ENCODE peak calls at places on chromosomes 4 and X, in six cellular contexts. P is GM12892, W is K562, Q is GM12878, R is H1, H is HepG2. C is an unnamed sample.

GRCh38 chr4:94743838-94744237 is 13.9 kb upstream of the BMPR1B start:
- DNase-seq in R (no peak), W (no peak), H (no peak), Q (no peak), P (no peak), C (no peak)

GRCh38 chrX:12758291-12758690 is 32.9 kb upstream of the PRPS2 start:
- DNase-seq in Q (no peak), H (no peak), R (no peak), W (no peak), P (no peak), C (no peak)

GRCh38 chr4:184648220-184649025 is 824 bp downstream of the CASP3 start:
- DNase-seq in H (peak), Q (no peak), R (no peak), W (peak), P (no peak), C (no peak)

GRCh38 chrX:110086916-110087484 is 84.1 kb downstream of the TMEM164 start:
- DNase-seq in H (peak), P (no peak), W (peak), R (no peak), Q (no peak), C (no peak)

GRCh38 chrX:44451056-44451455 is 91.6 kb downstream of the FUNDC1 start:
- DNase-seq in H (no peak), R (no peak), P (no peak), W (no peak), Q (no peak), C (no peak)

GRCh38 chrX:44433556-44433955 is 90.1 kb upstream of the EFHC2 start:
- DNase-seq in R (no peak), W (no peak), Q (no peak), H (no peak), P (no peak), C (no peak)

GRCh38 chr4:121668368-121669162 is 28.2 kb downstream of the ANXA5 start:
- DNase-seq in R (no peak), W (no peak), H (no peak), Q (no peak), P (no peak), C (no peak)

GRCh38 chr4:45629717-45630116 is 494.1 kb downstream of the GABRG1 start:
- DNase-seq in P (no peak), W (no peak), R (no peak), Q (no peak), H (no peak), C (no peak)

GRCh38 chr4:78642934-78643333 is 91.4 kb downstream of the ANXA3 start:
- DNase-seq in P (no peak), W (peak), H (no peak), Q (no peak), R (no peak), C (no peak)

GRCh38 chr4:166301266-166301665 is 428.2 kb downstream of the TLL1 start:
- DNase-seq in Q (no peak), H (no peak), R (no peak), W (no peak), P (no peak), C (no peak)

GRCh38 chr4:172851534-172851933 is 317.1 kb upstream of the GALNT7 start:
- DNase-seq in R (no peak), Q (no peak), P (no peak), W (no peak), H (no peak), C (no peak)

GRCh38 chr4:99856166-99856565 is 38.1 kb downstream of the LAMTOR3 start:
- DNase-seq in W (peak), H (no peak), Q (no peak), R (no peak), P (no peak), C (no peak)

GRCh38 chrX:17930850-17931249 is 69.8 kb upstream of the RAI2 start:
- DNase-seq in R (no peak), Q (no peak), H (no peak), P (no peak), W (no peak), C (no peak)

GRCh38 chr4:152534541-152535231 is 1.2 kb downstream of the FBXW7 start:
- DNase-seq in P (no peak), W (peak), Q (no peak), R (no peak), H (no peak), C (no peak)

GRCh38 chr4:47642985-47643745 is 158.1 kb downstream of the ATP10D start:
- DNase-seq in W (no peak), P (no peak), R (no peak), Q (no peak), H (no peak), C (no peak)

GRCh38 chrX:130799393-130799792 is 103.6 kb downstream of the ENOX2 start:
- DNase-seq in W (no peak), Q (no peak), P (no peak), R (no peak), H (no peak), C (no peak)

GRCh38 chrX:29422034-29422433 is 793.3 kb upstream of the MAGEB2 start:
- DNase-seq in P (no peak), H (no peak), W (no peak), R (no peak), Q (no peak), C (no peak)

GRCh38 chrX:46793386-46794143 is 34.6 kb upstream of the SLC9A7 start:
- DNase-seq in W (no peak), P (no peak), R (no peak), H (peak), Q (no peak), C (no peak)

GRCh38 chrX:112545051-112545450 is 134.7 kb downstream of the LHFPL1 start:
- DNase-seq in H (no peak), P (no peak), Q (no peak), W (no peak), R (no peak), C (no peak)

GRCh38 chr4:183012862-183013855 is 85.9 kb upstream of the WWC2 start:
- DNase-seq in Q (no peak), W (no peak), R (no peak), H (no peak), P (no peak), C (no peak)

GRCh38 chr4:16752150-16752549 is 146.3 kb downstream of the LDB2 start:
- DNase-seq in H (no peak), Q (no peak), P (no peak), R (no peak), W (peak), C (no peak)

GRCh38 chr4:99572527-99573240 is 1.9 kb upstream of the MTTP start:
- DNase-seq in H (no peak), P (no peak), Q (no peak), W (no peak), R (no peak), C (no peak)

GRCh38 chr4:122742933-122743829 is 10.7 kb downstream of the BBS12 start:
- DNase-seq in H (no peak), Q (no peak), R (no peak), P (no peak), W (no peak), C (no peak)

GRCh38 chr4:122733805-122734155 is 1.3 kb downstream of the BBS12 start:
- DNase-seq in Q (no peak), P (no peak), H (no peak), R (no peak), W (no peak), C (no peak)

GRCh38 chr4:122744229-122744628 is 11.7 kb downstream of the BBS12 start:
- DNase-seq in Q (no peak), P (no peak), R (no peak), W (no peak), H (peak), C (no peak)

DNA sequence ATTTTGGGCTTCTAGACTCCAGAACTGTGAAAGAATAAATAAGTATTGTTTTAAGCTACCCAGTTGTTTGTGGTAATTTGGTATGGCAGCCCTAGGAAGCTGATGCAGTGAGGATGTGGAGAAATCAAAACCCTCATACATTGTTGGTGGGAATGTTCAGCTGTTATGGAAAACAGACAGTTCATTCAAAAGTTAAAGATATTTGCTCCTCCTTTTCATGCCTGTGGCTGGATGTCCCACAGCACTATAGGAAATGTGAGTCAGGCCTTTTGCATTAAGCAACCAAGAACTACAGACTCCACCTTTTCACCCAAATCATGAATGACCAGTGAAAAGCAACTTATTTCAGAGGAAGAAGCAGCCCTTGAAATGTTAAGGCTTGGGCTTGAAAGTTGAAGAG is 6.7 kb downstream of the BBS12 start:
- DNase-seq in P (no peak), W (no peak), R (no peak), H (no peak), Q (no peak), C (no peak)
- TF ChIP-seq TAF1 in P (no peak), W (no peak), R (no peak), H (no peak), Q (no peak), C (no peak)

GRCh38 chr4:176230827-176231226 is 35.4 kb upstream of the SPATA4 start:
- DNase-seq in Q (no peak), R (no peak), W (no peak), H (no peak), P (no peak), C (no peak)
- TF ChIP-seq POLR2A in Q (no peak), R (no peak), W (no peak), H (no peak), P (no peak), C (no peak)

GRCh38 chr4:24489870-24490269 is 94.5 kb downstream of the DHX15 start:
- DNase-seq in P (no peak), R (no peak), W (no peak), H (no peak), Q (no peak), C (no peak)
- TF ChIP-seq TAF1 in P (no peak), R (no peak), W (no peak), H (no peak), Q (no peak), C (no peak)

GRCh38 chr4:10315638-10316037 is 141.6 kb downstream of the ZNF518B start:
- DNase-seq in R (no peak), H (no peak), Q (no peak), W (no peak), P (no peak), C (no peak)

GRCh38 chr4:10317345-10317744 is 139.9 kb downstream of the ZNF518B start:
- DNase-seq in H (no peak), W (peak), R (no peak), Q (no peak), P (no peak), C (no peak)

GRCh38 chr4:10312568-10312967 is 144.7 kb downstream of the ZNF518B start:
- DNase-seq in W (no peak), P (no peak), Q (no peak), H (no peak), R (no peak), C (no peak)

GRCh38 chr4:10320130-10320529 is 137.1 kb downstream of the ZNF518B start:
- DNase-seq in Q (no peak), H (peak), W (no peak), P (no peak), R (no peak), C (no peak)

DNA sequence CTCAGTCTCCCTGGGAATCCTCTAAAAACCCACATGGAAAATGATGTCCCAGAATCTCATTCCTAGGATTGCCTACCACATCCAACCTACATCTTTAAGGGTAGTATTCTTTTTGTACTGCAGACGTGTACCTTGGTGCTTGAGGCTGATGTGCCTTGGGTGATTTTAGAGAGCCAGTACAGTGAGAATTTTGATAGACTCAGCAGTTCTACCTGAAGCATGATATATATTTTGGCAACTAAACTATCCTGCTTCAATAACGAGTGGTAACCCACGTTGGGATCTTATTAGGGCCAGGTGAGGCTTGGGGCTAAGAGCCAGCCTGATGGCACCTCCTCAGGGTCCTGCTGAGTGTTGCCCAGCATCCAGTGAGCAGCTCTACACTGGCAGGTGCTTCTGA is 140.4 kb downstream of the ZNF518B start:
- DNase-seq in Q (no peak), H (no peak), P (no peak), W (no peak), R (no peak), C (no peak)
- TF ChIP-seq POLR2A in Q (no peak), H (no peak), P (no peak), W (no peak), R (no peak), C (no peak)

GRCh38 chr4:25486171-25486570 is 109.1 kb downstream of the ANAPC4 start:
- DNase-seq in Q (no peak), W (no peak), H (peak), P (no peak), R (no peak), C (no peak)

GRCh38 chr4:25487155-25487554 is 110.1 kb downstream of the ANAPC4 start:
- DNase-seq in W (no peak), H (no peak), Q (no peak), P (no peak), R (no peak), C (no peak)

GRCh38 chr4:25481648-25482047 is 104.6 kb downstream of the ANAPC4 start:
- DNase-seq in P (no peak), R (no peak), H (no peak), W (no peak), Q (no peak), C (no peak)

GRCh38 chr4:25485104-25485503 is 108.0 kb downstream of the ANAPC4 start:
- DNase-seq in W (no peak), R (no peak), H (no peak), P (no peak), Q (no peak), C (no peak)

DNA sequence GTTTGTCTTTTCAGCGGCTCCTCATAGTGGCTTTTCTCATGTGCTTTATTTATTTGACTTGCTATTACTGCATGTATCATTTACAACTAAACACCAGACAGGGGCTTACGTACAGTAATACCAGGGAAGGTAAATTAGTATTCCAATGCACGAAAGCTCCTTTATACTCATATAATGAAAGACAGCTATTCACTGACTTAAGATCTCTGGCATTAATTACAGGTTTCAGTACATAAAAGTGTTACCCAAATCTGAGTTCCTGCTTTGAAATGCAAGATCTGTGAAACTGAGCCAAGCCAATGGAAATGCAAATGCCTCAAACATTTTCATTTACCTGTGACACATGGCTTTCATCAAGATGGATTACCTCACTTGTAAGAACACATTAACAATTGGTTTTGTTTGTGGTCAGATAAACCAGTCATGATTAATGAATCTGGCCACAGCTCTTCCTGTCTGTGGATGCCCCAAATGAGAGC is 107.2 kb downstream of the ANAPC4 start:
- DNase-seq in W (no peak), P (no peak), H (no peak), R (no peak), Q (peak), C (no peak)
- TF ChIP-seq TAF1 in W (no peak), P (no peak), H (no peak), R (no peak), Q (no peak), C (no peak)

DNA sequence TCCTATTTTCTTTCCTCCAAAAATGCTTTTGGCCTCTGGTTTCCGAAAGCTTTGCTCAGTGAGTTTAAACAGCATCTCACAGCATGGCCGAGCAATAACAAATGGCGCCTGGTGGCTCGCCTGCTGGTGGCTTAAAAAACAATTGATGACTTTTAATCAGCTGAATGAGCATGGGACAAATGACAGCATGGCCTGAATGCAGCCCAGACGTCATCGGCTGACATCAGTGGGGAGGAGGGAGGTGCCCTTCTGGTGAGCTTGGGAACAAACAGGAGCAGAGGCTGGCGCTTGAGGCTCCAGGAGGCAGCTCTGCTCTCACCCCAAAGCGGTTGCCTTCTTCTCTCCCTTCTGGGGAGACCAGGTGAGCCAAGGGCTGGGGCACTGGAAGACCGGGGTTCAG is 286.4 kb downstream of the BCOR start:
- DNase-seq in R (no peak), H (no peak), Q (no peak), W (no peak), P (no peak), C (no peak)
- TF ChIP-seq POLR2A in R (no peak), H (no peak), Q (no peak), W (no peak), P (no peak), C (no peak)

DNA sequence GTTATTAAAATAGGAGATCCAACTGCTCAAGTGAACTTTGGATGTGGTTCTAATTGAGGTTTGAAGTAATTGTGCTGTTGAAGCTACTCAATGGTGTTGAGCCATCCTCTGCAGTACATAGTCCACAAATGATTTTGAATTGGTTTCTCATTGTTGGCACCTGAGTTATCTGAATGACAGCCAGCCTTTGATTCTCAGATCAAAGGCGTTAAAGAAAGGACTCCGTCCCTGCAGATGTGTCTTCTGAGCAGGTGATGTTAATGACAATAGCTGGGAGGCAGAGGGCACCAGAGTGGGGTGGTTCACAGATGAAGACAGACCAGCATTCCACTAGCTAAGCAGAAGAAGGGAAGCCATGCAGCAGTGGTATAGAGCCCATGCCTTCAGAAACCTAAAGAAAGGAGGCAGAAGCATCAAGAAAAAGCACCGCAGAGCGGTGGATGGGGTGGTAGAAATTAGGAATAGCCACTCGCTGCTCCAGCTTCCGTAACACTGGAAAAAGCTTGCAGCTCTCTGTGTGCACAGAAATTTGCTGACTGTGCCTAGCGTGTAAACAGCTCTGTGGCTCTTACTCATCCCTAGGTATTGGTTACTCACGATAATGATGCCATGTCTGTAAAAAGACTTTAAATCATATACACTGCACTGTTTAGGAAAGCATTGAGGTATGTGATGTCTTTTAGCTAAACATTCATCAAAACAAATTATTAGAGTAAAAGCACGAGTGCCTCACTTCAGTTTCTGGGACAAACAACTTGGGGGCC is 79.2 kb upstream of the CLCN4 start:
- DNase-seq in W (no peak), Q (no peak), H (peak), P (no peak), R (no peak), C (no peak)
- TF ChIP-seq TAF1 in W (no peak), Q (no peak), H (no peak), P (no peak), R (no peak), C (no peak)

GRCh38 chr4:102501635-102502382 is 650 bp downstream of the NFKB1 start:
- DNase-seq in R (no peak), Q (peak), H (peak), W (peak), P (peak), C (peak)
- TF ChIP-seq POLR2A in R (no peak), Q (peak), H (peak), W (peak), P (peak), C (no peak)

GRCh38 chr4:141246243-141246642 is 25.5 kb downstream of the ZNF330 start:
- DNase-seq in R (no peak), H (no peak), W (no peak), P (no peak), Q (no peak), C (no peak)
- TF ChIP-seq TAF1 in R (no peak), H (no peak), W (no peak), P (no peak), Q (no peak), C (no peak)